ENCODE peak calls at places on chromosome 11, in four cellular contexts. Y, K, L and W are unnamed samples.

GRCh38 chr11:92269021-92269420 is 44.4 kb downstream of the FAT3 start:
- DNase-seq in L (no peak), Y (peak; percentile 4), K (no peak), W (peak; percentile 15)

GRCh38 chr11:129354688-129355087 is 21.0 kb upstream of the BARX2 start:
- DNase-seq in Y (no peak), L (no peak), K (no peak), W (no peak)

GRCh38 chr11:65861165-65861505 is 902 bp downstream of the MUS81 start:
- DNase-seq in L (no peak), K (no peak), Y (no peak), W (no peak)

GRCh38 chr11:57116654-57117053 is 65.1 kb upstream of the LRRC55 start:
- DNase-seq in L (no peak), Y (peak; percentile 25), K (peak; percentile 42), W (peak; percentile 49)

GRCh38 chr11:69799097-69799496 is 20.1 kb downstream of the FGF3 start:
- DNase-seq in Y (no peak), L (no peak), K (no peak), W (no peak)

GRCh38 chr11:134575504-134576230 is 163.6 kb upstream of the B3GAT1 start:
- DNase-seq in K (no peak), L (no peak), Y (no peak), W (no peak)

GRCh38 chr11:58625826-58626460 is 3.5 kb downstream of the CNTF start:
- DNase-seq in Y (no peak), L (no peak), K (no peak), W (no peak)

GRCh38 chr11:117686711-117687110 is 110.3 kb downstream of the DSCAML1 start:
- DNase-seq in Y (no peak), K (no peak), L (no peak), W (no peak)

GRCh38 chr11:43904737-43905515 is 24.3 kb downstream of the ALKBH3 start:
- DNase-seq in K (no peak), L (no peak), Y (no peak), W (no peak)

GRCh38 chr11:88041679-88042078 is 133.6 kb downstream of the RAB38 start:
- DNase-seq in K (no peak), Y (no peak), L (no peak), W (no peak)

GRCh38 chr11:914747-915493 is 4.3 kb upstream of the CHID1 start:
- DNase-seq in L (no peak), Y (peak; percentile 68), K (no peak), W (no peak)

GRCh38 chr11:62985351-62985750 is 584 bp upstream of the SLC22A6 start:
- DNase-seq in L (no peak), K (no peak), Y (no peak), W (no peak)

GRCh38 chr11:2547806-2548205 is 103.0 kb downstream of the KCNQ1 start:
- DNase-seq in K (no peak), Y (no peak), L (no peak), W (no peak)

GRCh38 chr11:130606781-130607511 is 158.5 kb downstream of the ADAMTS15 start:
- DNase-seq in L (no peak), Y (no peak), K (no peak), W (no peak)

GRCh38 chr11:32960553-32961164 is 55.0 kb upstream of the DEPDC7 start:
- DNase-seq in L (peak; percentile 21), K (no peak), Y (peak; percentile 52), W (no peak)

GRCh38 chr11:19018901-19019300 is 41.6 kb downstream of the MRGPRX2 start:
- DNase-seq in Y (peak; percentile 12), K (no peak), L (no peak), W (peak; percentile 6)

GRCh38 chr11:66494935-66495334 is 14.7 kb downstream of the DPP3 start:
- DNase-seq in Y (no peak), K (no peak), L (no peak), W (no peak)

GRCh38 chr11:66123902-66124301 is 53.8 kb downstream of the PACS1 start:
- DNase-seq in K (no peak), L (no peak), Y (no peak), W (no peak)

GRCh38 chr11:17291710-17292109 is 15.2 kb downstream of the NUCB2 start:
- DNase-seq in Y (no peak), K (no peak), L (no peak), W (no peak)

GRCh38 chr11:130405428-130405827 is 23.0 kb downstream of the ADAMTS8 start:
- DNase-seq in K (no peak), L (no peak), Y (no peak), W (no peak)

GRCh38 chr11:57751676-57752253 is at the start of gene BTBD18:
- DNase-seq in K (no peak), L (no peak), Y (peak; percentile 83), W (no peak)

GRCh38 chr11:130726234-130726559 is 190.1 kb downstream of the SNX19 start:
- DNase-seq in K (no peak), L (no peak), Y (no peak), W (no peak)

GRCh38 chr11:47143322-47143721 is 33.4 kb downstream of the ARFGAP2 start:
- DNase-seq in L (no peak), K (no peak), Y (no peak), W (no peak)

GRCh38 chr11:131392528-131393255 is 22.3 kb downstream of the NTM start:
- DNase-seq in L (no peak), Y (no peak), K (no peak), W (no peak)

GRCh38 chr11:96235725-96236124 is 107.3 kb downstream of the MAML2 start:
- DNase-seq in L (no peak), K (no peak), Y (no peak), W (no peak)

GRCh38 chr11:76083563-76084451 is 122.5 kb downstream of the WNT11 start:
- DNase-seq in L (no peak), K (no peak), Y (no peak), W (no peak)

GRCh38 chr11:33530824-33531223 is 169.8 kb downstream of the C11orf91 start:
- DNase-seq in K (no peak), L (no peak), Y (no peak), W (no peak)

GRCh38 chr11:113272281-113272680 is 42.1 kb upstream of the TTC12 start:
- DNase-seq in Y (no peak), K (no peak), L (no peak), W (no peak)

GRCh38 chr11:20609727-20610707 is 10.6 kb downstream of the SLC6A5 start:
- DNase-seq in L (no peak), Y (peak; percentile 55), K (peak; percentile 85), W (peak; percentile 70)

GRCh38 chr11:134270250-134270714 is 5.9 kb upstream of the GLB1L3 start:
- DNase-seq in L (no peak), K (peak; percentile 51), Y (peak; percentile 21), W (no peak)

GRCh38 chr11:124602751-124603150 is 8.5 kb upstream of the PANX3 start:
- DNase-seq in Y (no peak), K (no peak), L (no peak), W (no peak)

GRCh38 chr11:116376547-116376946 is 396.2 kb downstream of the BUD13 start:
- DNase-seq in K (no peak), Y (peak; percentile 80), L (no peak), W (no peak)

GRCh38 chr11:12862761-12863469 is 146.2 kb upstream of the RASSF10 start:
- DNase-seq in Y (no peak), K (peak; percentile 36), L (no peak), W (peak; percentile 75)

GRCh38 chr11:68328374-68329091 is 16.1 kb downstream of the LRP5 start:
- DNase-seq in K (no peak), L (no peak), Y (peak; percentile 86), W (no peak)

GRCh38 chr11:134474942-134475341 is 62.9 kb upstream of the B3GAT1 start:
- DNase-seq in K (no peak), L (no peak), Y (no peak), W (no peak)

GRCh38 chr11:88171982-88172381 is 3.3 kb downstream of the RAB38 start:
- DNase-seq in Y (no peak), L (no peak), K (no peak), W (no peak)

DNA sequence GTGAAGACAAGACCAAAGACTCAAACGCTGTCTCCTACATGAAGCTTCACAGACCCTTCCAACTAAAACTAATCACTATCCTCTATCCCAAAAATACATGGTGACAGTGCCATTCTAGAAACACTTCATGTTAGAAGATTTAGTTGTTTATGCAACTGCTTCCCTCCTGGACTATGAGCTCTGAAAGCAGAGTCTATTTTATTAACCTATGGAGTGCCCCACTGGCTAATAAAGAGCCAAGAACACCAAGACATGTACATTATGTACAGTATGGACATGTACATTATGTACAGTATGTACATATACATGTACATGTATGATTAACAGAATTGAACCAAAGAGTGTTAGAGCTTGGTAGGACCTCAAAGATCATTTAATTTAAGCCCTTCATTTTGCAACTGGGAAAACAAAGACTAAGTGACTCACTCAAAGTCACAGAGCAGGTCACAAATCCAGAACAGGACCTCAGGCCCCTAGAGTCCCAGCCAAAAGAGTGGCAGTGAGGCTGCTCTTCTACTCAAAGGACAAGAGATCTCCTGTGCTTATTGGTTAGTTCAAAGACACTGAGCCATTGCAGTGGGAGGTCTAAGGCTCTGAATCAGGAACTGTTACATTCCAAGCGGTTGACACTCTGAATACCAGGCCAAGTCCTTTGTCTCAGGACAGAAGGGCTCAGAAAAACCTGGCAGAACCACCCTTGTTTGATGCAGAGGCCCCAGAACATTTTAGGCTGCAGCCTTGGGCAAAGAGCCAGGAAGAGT is 103.9 kb downstream of the FAM168A start:
- DNase-seq in K (no peak), L (no peak), Y (peak; percentile 46), W (peak; percentile 84)
- TF ChIP-seq ZNF274 in K (no peak), L (no peak), Y (no peak), W (no peak)

GRCh38 chr11:105024394-105024793 is 1.4 kb upstream of the CASP5 start:
- DNase-seq in K (no peak), L (no peak), Y (no peak), W (no peak)
- TF ChIP-seq YY1 in K (no peak), L (no peak), Y (no peak), W (no peak)

DNA sequence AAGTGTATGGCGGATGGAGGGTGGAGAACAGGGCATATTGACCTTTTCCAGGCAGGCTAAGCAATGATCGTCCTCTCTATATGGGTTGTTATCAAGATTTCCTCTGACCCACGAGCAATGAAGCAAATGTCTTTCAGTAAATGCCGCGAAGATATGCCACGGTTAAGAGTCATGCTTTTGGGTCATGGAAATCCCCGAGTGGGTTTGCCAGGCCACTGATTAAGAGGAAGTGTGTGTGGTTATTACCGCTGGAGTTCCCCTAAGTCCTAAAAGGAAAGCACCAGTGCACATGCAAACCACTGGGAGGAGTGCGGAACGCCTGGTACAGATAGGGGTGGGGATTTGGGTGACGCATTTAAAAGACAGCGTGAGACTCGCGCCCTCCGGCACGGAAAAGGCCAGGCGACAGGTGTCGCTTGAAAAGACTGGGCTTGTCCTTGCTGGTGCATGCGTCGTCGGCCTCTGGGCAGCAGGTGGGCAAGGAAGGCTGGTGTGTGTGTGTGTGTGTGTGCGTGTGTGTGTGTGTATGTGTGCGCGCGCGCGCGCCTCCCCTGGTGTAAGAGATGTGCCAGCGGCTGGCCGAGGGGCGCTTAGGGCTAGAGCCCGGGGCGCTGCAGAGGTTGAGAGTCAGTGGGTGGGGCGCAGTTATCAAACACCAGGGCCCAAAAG is at the start of gene BIRC3:
- DNase-seq in Y (peak; percentile 78), L (peak; percentile 100), K (peak; percentile 23), W (peak; percentile 15)
- H3K4me1 ChIP-seq in Y (peaks cover 29% of the 10 kb centered on the region), L (peaks cover 24% of the 10 kb centered on the region), K (no peaks in the 10 kb centered on the region), W (no peaks in the 10 kb centered on the region)

GRCh38 chr11:77590194-77590591 is 440 bp downstream of the AQP11 start:
- DNase-seq in Y (peak; percentile 67), K (no peak), L (no peak), W (no peak)

GRCh38 chr11:77593883-77594282 is 4.1 kb downstream of the AQP11 start:
- DNase-seq in L (no peak), K (no peak), Y (peak; percentile 78), W (no peak)

GRCh38 chr11:77589521-77590193 is at the start of gene AQP11:
- DNase-seq in Y (peak; percentile 86), L (peak; percentile 24), K (peak; percentile 86), W (peak; percentile 81)

GRCh38 chr11:77589181-77589520 is 602 bp upstream of the AQP11 start:
- DNase-seq in K (no peak), Y (no peak), L (no peak), W (no peak)

GRCh38 chr11:77592727-77593126 is 3.0 kb downstream of the AQP11 start:
- DNase-seq in Y (no peak), L (no peak), K (no peak), W (no peak)
- TF ChIP-seq ZNF274 in Y (no peak), L (no peak), K (no peak), W (no peak)